ENCODE peak calls at places on chromosomes 7 and 10, in six cellular contexts. P is activated T-cell treated with anti-CD3 and anti-CD28 coated beads, Interleukin-2, amount 50 U/mL, for 4 hours; O is mammary epithelial cell; M is non-pigmented ciliary epithelial cell; C is SW 1271; T is GM06990. W is an unnamed sample.

GRCh38 chr10:84429926-84430520 is 101.6 kb downstream of the CCSER2 start:
- DNase-seq in M (no peak), C (no peak), O (peak; percentile 61), P (peak; percentile 51), T (no peak), W (peak; percentile 85)

GRCh38 chr10:129063877-129064276 is 403.2 kb upstream of the MGMT start:
- DNase-seq in O (no peak), M (no peak), C (no peak), P (no peak), T (no peak), W (no peak)

GRCh38 chr10:45198596-45199379 is 116.6 kb downstream of the OR13A1 start:
- DNase-seq in T (no peak), P (no peak), C (no peak), O (no peak), M (no peak), W (no peak)

GRCh38 chr7:12090757-12091134 is 120.3 kb upstream of the TMEM106B start:
- DNase-seq in M (no peak), C (no peak), O (no peak), P (no peak), T (no peak), W (no peak)

GRCh38 chr10:124486635-124487034 is 25.0 kb downstream of the LHPP start:
- DNase-seq in M (no peak), C (no peak), O (no peak), P (no peak), T (no peak), W (no peak)

GRCh38 chr7:36690514-36691187 is 33.6 kb downstream of the AOAH start:
- DNase-seq in P (no peak), T (no peak), C (no peak), O (no peak), M (no peak), W (peak; percentile 15)

GRCh38 chr7:46139079-46139478 is 218.0 kb upstream of the IGFBP3 start:
- DNase-seq in O (peak; percentile 76), M (peak; percentile 78), P (no peak), T (no peak), C (peak; percentile 32), W (peak; percentile 77)

GRCh38 chr10:1628757-1629156 is 108.6 kb downstream of the ADARB2 start:
- DNase-seq in M (no peak), T (no peak), C (no peak), P (no peak), O (no peak), W (no peak)

GRCh38 chr7:94561841-94562514 is 52.4 kb downstream of the CASD1 start:
- DNase-seq in T (no peak), C (no peak), P (no peak), O (peak; percentile 31), M (peak; percentile 19), W (no peak)

GRCh38 chr7:106957766-106958165 is 86.7 kb upstream of the PRKAR2B start:
- DNase-seq in O (peak; percentile 52), M (no peak), P (no peak), T (no peak), C (no peak), W (no peak)

GRCh38 chr10:14086596-14086995 is 244.1 kb downstream of the FRMD4A start:
- DNase-seq in T (no peak), P (no peak), M (no peak), O (no peak), C (no peak), W (no peak)

GRCh38 chr10:72309290-72310240 is 35.8 kb downstream of the DDIT4 start:
- DNase-seq in T (no peak), C (no peak), P (no peak), O (no peak), M (no peak), W (no peak)

GRCh38 chr7:98784216-98784785 is 85.5 kb downstream of the TMEM130 start:
- DNase-seq in P (no peak), C (no peak), O (no peak), T (no peak), M (no peak), W (no peak)

GRCh38 chr7:135388616-135389015 is 121.3 kb downstream of the CNOT4 start:
- DNase-seq in T (no peak), C (no peak), M (no peak), O (no peak), P (no peak), W (no peak)

GRCh38 chr7:126803060-126803665 is 449.6 kb downstream of the GRM8 start:
- DNase-seq in P (no peak), O (peak; percentile 59), C (peak; percentile 29), M (peak; percentile 47), T (peak; percentile 15), W (peak; percentile 78)

GRCh38 chr10:102154466-102155116 is 2.4 kb downstream of the NOLC1 start:
- DNase-seq in P (no peak), T (no peak), C (no peak), M (no peak), O (no peak), W (no peak)

GRCh38 chr10:20552382-20552781 is 344.7 kb downstream of the NEBL start:
- DNase-seq in M (no peak), C (no peak), O (no peak), P (no peak), T (no peak), W (no peak)

GRCh38 chr7:149302222-149302621 is 40.2 kb downstream of the ZNF783 start:
- DNase-seq in O (no peak), P (no peak), M (no peak), T (no peak), C (no peak), W (no peak)

GRCh38 chr7:19982841-19983835 is 209.7 kb upstream of the TMEM196 start:
- DNase-seq in C (no peak), M (peak; percentile 34), T (no peak), O (peak; percentile 45), P (no peak), W (peak; percentile 78)

GRCh38 chr7:51144178-51144577 is 172.4 kb downstream of the COBL start:
- DNase-seq in P (no peak), T (no peak), M (no peak), C (no peak), O (no peak), W (no peak)

GRCh38 chr10:4909118-4909517 is 54.1 kb upstream of the AKR1C1 start:
- DNase-seq in C (no peak), T (no peak), P (no peak), O (no peak), M (no peak), W (peak; percentile 37)

GRCh38 chr7:148537435-148537834 is 53.1 kb upstream of the C7orf33 start:
- DNase-seq in P (no peak), C (no peak), O (no peak), M (no peak), T (peak; percentile 55), W (peak; percentile 18)

GRCh38 chr7:25951414-25952276 is 200.4 kb upstream of the NFE2L3 start:
- DNase-seq in P (no peak), M (no peak), O (no peak), C (no peak), T (no peak), W (no peak)

GRCh38 chr7:22468609-22469008 is 31.4 kb downstream of the STEAP1B start:
- DNase-seq in C (no peak), M (no peak), T (no peak), P (no peak), O (no peak), W (no peak)

GRCh38 chr10:125057158-125058001 is 103.0 kb downstream of the CTBP2 start:
- DNase-seq in M (peak; percentile 91), O (peak; percentile 56), T (no peak), P (no peak), C (no peak), W (peak; percentile 63)

GRCh38 chr10:130715686-130716670 is 579.8 kb downstream of the GLRX3 start:
- DNase-seq in M (no peak), C (no peak), P (no peak), O (no peak), T (no peak), W (no peak)

GRCh38 chr7:99008921-99009530 is 130.7 kb downstream of the TRRAP start:
- DNase-seq in P (no peak), M (no peak), C (no peak), T (no peak), O (no peak), W (no peak)